ENCODE peak calls at places on chromosomes 6 and 20, in seven cellular contexts. S is HCT116, K is GM23338, T is endothelial cell of umbilical vein, I is K562, Y is GM12878, G is HepG2. L is an unnamed sample.

GRCh38 chr6:134097114-134097707 is 44.8 kb upstream of the SLC2A12 start:
- DNase-seq in I (peak), S (peak), G (peak), K (peak), Y (peak), T (peak), L (peak)

GRCh38 chr6:127207591-127208120 is 59.0 kb upstream of the RNF146 start:
- DNase-seq in K (peak), S (no peak), Y (no peak), T (peak), G (no peak), I (no peak), L (no peak)

GRCh38 chr6:129795261-129795660 is 65.9 kb downstream of the TMEM244 start:
- DNase-seq in K (no peak), S (no peak), I (no peak), G (no peak), Y (no peak), T (no peak), L (no peak)

GRCh38 chr6:146915671-146916127 is 288.5 kb upstream of the STXBP5 start:
- DNase-seq in Y (no peak), G (no peak), S (no peak), K (no peak), T (peak), I (no peak), L (no peak)

GRCh38 chr20:19757487-19757972 is 528 bp upstream of the RIN2 start:
- DNase-seq in I (no peak), G (peak), T (peak), Y (no peak), S (no peak), K (peak), L (no peak)

GRCh38 chr6:155224031-155224451 is 39.8 kb upstream of the CLDN20 start:
- DNase-seq in T (peak), S (peak), K (no peak), Y (peak), I (no peak), G (peak), L (no peak)

GRCh38 chr20:24996449-24997195 is 4.1 kb upstream of the APMAP start:
- DNase-seq in K (no peak), G (no peak), S (no peak), Y (no peak), T (no peak), I (no peak), L (no peak)

GRCh38 chr6:151490996-151491395 is 2.8 kb upstream of the CCDC170 start:
- DNase-seq in K (no peak), S (no peak), T (no peak), Y (no peak), I (no peak), G (no peak), L (no peak)

GRCh38 chr6:56334937-56335336 is 87.6 kb upstream of the COL21A1 start:
- DNase-seq in T (peak), Y (no peak), K (no peak), S (no peak), G (no peak), I (no peak), L (no peak)

GRCh38 chr20:44342240-44342639 is 5.4 kb downstream of the R3HDML start:
- DNase-seq in K (no peak), G (no peak), I (no peak), Y (no peak), S (no peak), T (no peak), L (no peak)

GRCh38 chr20:31740208-31740607 is 1.1 kb downstream of the TPX2 start:
- DNase-seq in G (no peak), I (peak), T (peak), K (no peak), S (no peak), Y (no peak), L (no peak)

GRCh38 chr6:47106721-47107197 is 64.6 kb upstream of the ADGRF1 start:
- DNase-seq in S (no peak), K (peak), T (no peak), I (no peak), Y (no peak), G (peak), L (no peak)

GRCh38 chr20:33415948-33416347 is 14.6 kb upstream of the CDK5RAP1 start:
- DNase-seq in S (no peak), I (peak), T (no peak), K (peak), G (peak), Y (no peak), L (no peak)

GRCh38 chr20:32440069-32440757 is 82.1 kb downstream of the ASXL1 start:
- DNase-seq in I (no peak), Y (no peak), S (no peak), G (no peak), T (no peak), K (no peak), L (no peak)

GRCh38 chr6:43827898-43828297 is 57.9 kb downstream of the VEGFA start:
- DNase-seq in K (no peak), Y (no peak), T (no peak), G (no peak), S (no peak), I (no peak), L (no peak)

GRCh38 chr6:124433369-124434064 is 528.7 kb upstream of the RNF217 start:
- DNase-seq in G (no peak), S (no peak), K (no peak), T (no peak), I (no peak), Y (no peak), L (no peak)

GRCh38 chr6:153044295-153044694 is 41.8 kb upstream of the MTRF1L start:
- DNase-seq in G (no peak), I (no peak), S (no peak), T (peak), K (no peak), Y (no peak), L (no peak)

GRCh38 chr20:39897781-39898466 is 791.1 kb downstream of the MAFB start:
- DNase-seq in T (no peak), Y (no peak), G (no peak), K (no peak), S (no peak), I (no peak), L (no peak)

GRCh38 chr6:147133669-147134068 is 70.5 kb upstream of the STXBP5 start:
- DNase-seq in Y (no peak), S (no peak), G (no peak), T (no peak), K (no peak), I (no peak), L (no peak)

GRCh38 chr6:109420751-109421150 is 19.7 kb downstream of the PPIL6 start:
- DNase-seq in K (no peak), Y (no peak), T (no peak), I (no peak), G (no peak), S (no peak), L (no peak)

GRCh38 chr20:62464080-62464770 is 11.6 kb downstream of the GATA5 start:
- DNase-seq in I (no peak), T (no peak), G (no peak), Y (no peak), S (no peak), K (no peak), L (no peak)

GRCh38 chr20:20002101-20002998 is 14.8 kb upstream of the NAA20 start:
- DNase-seq in K (no peak), Y (no peak), S (no peak), T (no peak), G (peak), I (no peak), L (no peak)

GRCh38 chr20:39269031-39269461 is 306.9 kb downstream of the DHX35 start:
- DNase-seq in T (no peak), G (peak), S (peak), I (peak), K (peak), Y (no peak), L (no peak)

DNA sequence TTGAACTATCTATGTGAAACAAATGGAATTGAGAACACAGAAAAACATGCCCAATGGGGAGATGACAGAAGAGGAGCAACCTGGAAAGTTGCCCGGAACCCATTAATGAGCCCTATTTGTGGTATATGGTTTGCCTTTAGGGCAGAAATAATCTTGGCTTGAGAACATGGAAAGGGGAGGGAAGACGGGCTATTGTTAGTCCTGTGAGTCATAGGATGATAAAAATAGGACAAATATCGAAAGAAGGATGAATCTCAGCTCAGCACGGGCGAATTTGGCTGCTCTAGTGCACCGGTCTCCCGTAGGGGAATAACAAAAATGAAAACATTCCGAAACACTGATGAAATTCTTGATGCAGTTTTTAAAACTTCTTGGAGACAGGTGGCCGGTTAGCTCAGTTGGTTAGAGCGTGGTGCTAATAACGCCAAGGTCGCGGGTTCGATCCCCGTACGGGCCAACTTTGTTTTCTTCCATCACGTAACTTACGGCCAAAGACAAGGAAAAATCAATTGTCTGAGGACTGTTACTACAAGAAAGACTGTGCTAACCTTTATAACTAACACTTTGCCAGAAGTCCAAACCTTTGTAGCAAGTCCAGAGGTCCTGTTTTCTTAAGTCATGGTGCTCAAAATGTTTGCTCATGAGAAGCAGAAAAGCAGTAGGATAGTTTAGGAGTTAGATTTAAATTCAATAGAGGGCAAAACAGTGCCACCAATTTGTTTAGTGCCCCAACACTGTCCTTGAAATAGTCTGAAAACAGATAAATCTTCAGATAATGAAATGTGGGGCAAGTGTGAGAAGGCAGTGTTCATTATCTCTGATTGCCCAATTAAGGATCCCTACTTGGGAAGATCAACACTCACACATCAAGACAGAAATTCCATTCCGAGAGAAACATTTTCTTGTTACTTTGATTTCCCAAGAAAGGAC is 15.8 kb downstream of the HMGN4 start:
- DNase-seq in K (peak), Y (no peak), T (peak), G (peak), I (peak), S (peak), L (peak)
- H3K27ac ChIP-seq in K (peak), Y (peak), T (peak), G (peak), I (peak), S (peak), L (peak)

DNA sequence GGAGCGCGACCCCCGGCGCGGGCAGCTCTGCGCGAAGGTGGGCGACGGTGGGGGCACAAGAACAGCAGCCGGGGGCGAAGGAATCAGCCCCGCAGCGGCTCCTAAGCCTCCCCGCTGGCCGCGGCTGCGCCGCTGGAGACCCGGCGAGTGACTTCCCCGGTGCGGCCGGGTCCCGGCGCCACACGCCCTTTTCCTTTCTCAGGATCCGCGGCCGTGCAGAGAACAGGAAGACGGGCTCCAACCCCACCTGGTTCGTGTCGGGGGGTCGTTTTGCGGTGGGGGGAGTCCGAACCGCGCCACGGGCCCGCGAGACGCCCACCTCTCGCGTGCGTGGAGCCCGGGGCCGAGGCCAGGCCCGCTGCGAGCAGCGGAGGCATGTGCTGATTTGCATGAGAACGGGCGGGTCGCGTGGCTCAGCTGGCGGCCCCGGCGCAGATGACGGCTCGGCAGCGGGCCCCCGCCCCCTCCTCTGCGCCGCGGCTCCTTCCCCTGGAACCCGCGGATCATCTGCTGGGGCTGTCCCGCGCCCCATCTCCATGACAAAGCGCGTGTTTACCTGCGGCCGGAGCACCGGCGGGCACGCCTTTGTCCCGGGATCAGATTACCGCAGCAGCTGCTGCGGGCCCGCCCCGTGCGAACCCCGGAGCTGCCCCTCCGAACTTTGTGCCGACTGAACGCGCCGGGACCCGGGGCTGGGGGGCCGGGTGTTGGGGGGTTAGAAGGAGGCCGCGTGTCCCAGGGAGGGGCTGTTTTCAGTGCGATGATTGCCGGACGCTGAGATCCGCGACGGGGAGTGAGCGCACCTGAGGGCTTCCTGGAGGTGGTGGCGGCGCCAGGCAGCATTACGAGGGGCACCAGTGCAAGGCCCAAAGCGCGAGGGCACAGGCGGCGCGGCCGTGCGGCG is 4.9 kb upstream of the DLL1 start:
- DNase-seq in Y (no peak), K (peak), G (no peak), T (peak), S (no peak), I (peak), L (no peak)
- TF ChIP-seq EZH2 in Y (peak), K (no peak), G (peak), T (peak), S (no peak), I (no peak), L (no peak)

DNA sequence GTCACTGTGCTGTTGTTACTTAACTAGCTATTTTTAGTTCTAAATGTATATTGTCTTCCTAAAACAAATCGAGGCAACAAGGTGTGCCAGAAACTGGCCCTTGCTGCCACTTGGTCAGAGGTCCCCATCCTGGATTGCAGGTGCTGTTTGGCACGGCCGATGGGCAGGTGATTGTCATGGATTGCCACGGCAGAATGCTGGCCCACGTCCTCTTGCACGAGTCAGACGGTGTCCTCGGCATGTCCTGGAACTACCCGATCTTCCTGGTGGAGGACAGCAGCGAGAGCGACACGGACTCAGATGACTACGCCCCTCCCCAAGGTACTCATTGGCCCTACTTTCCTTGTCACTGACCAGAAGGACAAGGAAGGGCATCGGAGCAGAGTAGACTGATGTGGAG is 111.0 kb upstream of the TMEM181 start:
- DNase-seq in T (no peak), G (no peak), Y (no peak), K (no peak), S (no peak), I (no peak), L (no peak)
- TF ChIP-seq POLR2AphosphoS5 in T (no peak), G (no peak), Y (no peak), K (no peak), S (no peak), I (no peak), L (no peak)

DNA sequence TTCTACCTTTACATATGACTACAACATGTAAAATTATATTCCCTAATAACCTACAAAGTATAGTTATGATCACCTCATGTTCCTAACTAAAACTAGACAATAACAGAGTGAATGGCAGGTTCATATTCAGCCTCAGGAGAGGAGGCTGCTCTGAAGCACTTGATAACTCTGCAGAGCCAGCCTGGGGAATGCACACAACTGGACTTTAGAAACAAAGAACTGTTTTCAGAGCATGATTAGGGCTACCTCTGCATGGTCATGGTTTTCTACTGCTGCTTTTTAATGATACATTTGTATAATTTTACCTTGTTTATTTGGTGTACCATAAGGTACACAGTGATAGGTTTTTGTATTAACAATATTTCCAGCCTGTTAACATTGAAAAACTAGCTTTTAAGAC is 50.3 kb downstream of the TRPC4AP start:
- DNase-seq in K (no peak), Y (no peak), T (no peak), I (no peak), G (no peak), S (no peak), L (no peak)
- H3K27ac ChIP-seq in K (no peak), Y (no peak), T (no peak), I (no peak), G (no peak), S (no peak), L (no peak)

DNA sequence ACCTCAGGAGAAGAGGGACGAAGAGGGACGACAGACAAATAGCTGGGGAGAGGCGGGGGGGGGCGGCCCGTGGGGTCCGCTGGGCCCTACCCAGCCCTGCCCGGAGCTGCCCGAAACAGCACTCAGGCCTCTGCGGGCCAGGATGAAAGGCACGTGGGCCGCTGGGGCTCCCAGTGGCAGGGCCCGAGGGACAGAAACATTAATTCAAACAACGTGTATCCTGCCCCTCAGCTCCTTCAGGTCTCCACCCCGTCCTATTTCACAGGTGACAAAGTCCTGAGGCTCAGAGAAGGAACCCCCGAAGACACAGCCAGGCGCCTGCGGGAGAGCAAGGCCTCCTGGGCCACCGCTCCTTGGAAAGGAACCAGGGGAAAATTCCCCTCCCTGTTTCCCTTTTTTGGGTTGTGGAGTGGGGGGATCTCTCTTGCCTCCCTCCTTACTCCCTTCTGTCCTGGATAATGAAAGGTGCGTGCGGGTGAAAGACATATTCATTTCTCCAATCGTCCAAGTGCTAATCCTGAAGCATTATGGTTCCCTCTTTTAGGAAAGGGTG is 93.3 kb downstream of the RNASET2 start:
- DNase-seq in G (no peak), S (no peak), I (no peak), K (peak), T (no peak), Y (no peak), L (no peak)
- TF ChIP-seq EZH2 in G (no peak), S (no peak), I (no peak), K (no peak), T (no peak), Y (no peak), L (no peak)

L was measured in SK-N-MC.